ENCODE peak calls at places on chromosomes 7 and 10, in eight cellular contexts. One of them, this sample, is unnamed.

GRCh38 chr7:75971961-75972763 is 22.2 kb downstream of the TMEM120A start:
- ATAC-seq in activated naive CD8-positive, alpha-beta T cell treated with anti-CD3 and anti-CD28 coated beads, Interleukin-2, amount 10 ng/mL, durations not matched to agents 7 days and 5 days: no peak
- ATAC-seq in heart left ventricle: peak; percentile 59
- ATAC-seq in left ventricle myocardium superior: peak; percentile 73
- ATAC-seq in activated T-cell treated with anti-CD3 and anti-CD28 coated beads, Interleukin-2, amount 50 U/mL, for 4 hours: no peak
- ATAC-seq in Right ventricle myocardium superior: peak; percentile 71
- ATAC-seq in CD8-positive, alpha-beta T cell: no peak
- ATAC-seq in GM12878: no peak
- ATAC-seq in this sample: no peak

GRCh38 chr10:76085773-76086570 is 654.5 kb downstream of the LRMDA start:
- ATAC-seq in activated naive CD8-positive, alpha-beta T cell treated with anti-CD3 and anti-CD28 coated beads, Interleukin-2, amount 10 ng/mL, durations not matched to agents 7 days and 5 days: no peak
- ATAC-seq in heart left ventricle: no peak
- ATAC-seq in left ventricle myocardium superior: no peak
- ATAC-seq in activated T-cell treated with anti-CD3 and anti-CD28 coated beads, Interleukin-2, amount 50 U/mL, for 4 hours: no peak
- ATAC-seq in Right ventricle myocardium superior: no peak
- ATAC-seq in CD8-positive, alpha-beta T cell: no peak
- ATAC-seq in GM12878: no peak
- ATAC-seq in this sample: no peak

GRCh38 chr7:132544999-132545398 is 31.3 kb downstream of the PLXNA4 start:
- ATAC-seq in activated naive CD8-positive, alpha-beta T cell treated with anti-CD3 and anti-CD28 coated beads, Interleukin-2, amount 10 ng/mL, durations not matched to agents 7 days and 5 days: no peak
- ATAC-seq in heart left ventricle: no peak
- ATAC-seq in left ventricle myocardium superior: no peak
- ATAC-seq in activated T-cell treated with anti-CD3 and anti-CD28 coated beads, Interleukin-2, amount 50 U/mL, for 4 hours: no peak
- ATAC-seq in Right ventricle myocardium superior: no peak
- ATAC-seq in CD8-positive, alpha-beta T cell: no peak
- ATAC-seq in GM12878: no peak
- ATAC-seq in this sample: no peak

GRCh38 chr10:93954726-93955363 is 38.9 kb upstream of the PLCE1 start:
- ATAC-seq in activated naive CD8-positive, alpha-beta T cell treated with anti-CD3 and anti-CD28 coated beads, Interleukin-2, amount 10 ng/mL, durations not matched to agents 7 days and 5 days: no peak
- ATAC-seq in heart left ventricle: no peak
- ATAC-seq in left ventricle myocardium superior: no peak
- ATAC-seq in activated T-cell treated with anti-CD3 and anti-CD28 coated beads, Interleukin-2, amount 50 U/mL, for 4 hours: no peak
- ATAC-seq in Right ventricle myocardium superior: no peak
- ATAC-seq in CD8-positive, alpha-beta T cell: no peak
- ATAC-seq in GM12878: no peak
- ATAC-seq in this sample: no peak

GRCh38 chr10:78577673-78578072 is 491.1 kb upstream of the ZMIZ1 start:
- ATAC-seq in activated naive CD8-positive, alpha-beta T cell treated with anti-CD3 and anti-CD28 coated beads, Interleukin-2, amount 10 ng/mL, durations not matched to agents 7 days and 5 days: no peak
- ATAC-seq in heart left ventricle: no peak
- ATAC-seq in left ventricle myocardium superior: no peak
- ATAC-seq in activated T-cell treated with anti-CD3 and anti-CD28 coated beads, Interleukin-2, amount 50 U/mL, for 4 hours: no peak
- ATAC-seq in Right ventricle myocardium superior: no peak
- ATAC-seq in CD8-positive, alpha-beta T cell: no peak
- ATAC-seq in GM12878: no peak
- ATAC-seq in this sample: no peak

GRCh38 chr7:18780266-18780665 is 284.7 kb downstream of the HDAC9 start:
- ATAC-seq in activated naive CD8-positive, alpha-beta T cell treated with anti-CD3 and anti-CD28 coated beads, Interleukin-2, amount 10 ng/mL, durations not matched to agents 7 days and 5 days: no peak
- ATAC-seq in heart left ventricle: no peak
- ATAC-seq in left ventricle myocardium superior: no peak
- ATAC-seq in activated T-cell treated with anti-CD3 and anti-CD28 coated beads, Interleukin-2, amount 50 U/mL, for 4 hours: no peak
- ATAC-seq in Right ventricle myocardium superior: no peak
- ATAC-seq in CD8-positive, alpha-beta T cell: no peak
- ATAC-seq in GM12878: no peak
- ATAC-seq in this sample: no peak

GRCh38 chr7:23200331-23200730 is 18.5 kb downstream of the NUP42 start:
- ATAC-seq in activated naive CD8-positive, alpha-beta T cell treated with anti-CD3 and anti-CD28 coated beads, Interleukin-2, amount 10 ng/mL, durations not matched to agents 7 days and 5 days: no peak
- ATAC-seq in heart left ventricle: no peak
- ATAC-seq in left ventricle myocardium superior: peak; percentile 54
- ATAC-seq in activated T-cell treated with anti-CD3 and anti-CD28 coated beads, Interleukin-2, amount 50 U/mL, for 4 hours: no peak
- ATAC-seq in Right ventricle myocardium superior: peak; percentile 27
- ATAC-seq in CD8-positive, alpha-beta T cell: no peak
- ATAC-seq in GM12878: no peak
- ATAC-seq in this sample: no peak

GRCh38 chr7:47543659-47544058 is 38.3 kb downstream of the TNS3 start:
- ATAC-seq in activated naive CD8-positive, alpha-beta T cell treated with anti-CD3 and anti-CD28 coated beads, Interleukin-2, amount 10 ng/mL, durations not matched to agents 7 days and 5 days: no peak
- ATAC-seq in heart left ventricle: no peak
- ATAC-seq in left ventricle myocardium superior: no peak
- ATAC-seq in activated T-cell treated with anti-CD3 and anti-CD28 coated beads, Interleukin-2, amount 50 U/mL, for 4 hours: no peak
- ATAC-seq in Right ventricle myocardium superior: no peak
- ATAC-seq in CD8-positive, alpha-beta T cell: no peak
- ATAC-seq in GM12878: no peak
- ATAC-seq in this sample: peak; percentile 90

GRCh38 chr7:110119883-110120581 is 970.9 kb upstream of the LRRN3 start:
- ATAC-seq in activated naive CD8-positive, alpha-beta T cell treated with anti-CD3 and anti-CD28 coated beads, Interleukin-2, amount 10 ng/mL, durations not matched to agents 7 days and 5 days: no peak
- ATAC-seq in heart left ventricle: no peak
- ATAC-seq in left ventricle myocardium superior: no peak
- ATAC-seq in activated T-cell treated with anti-CD3 and anti-CD28 coated beads, Interleukin-2, amount 50 U/mL, for 4 hours: no peak
- ATAC-seq in Right ventricle myocardium superior: no peak
- ATAC-seq in CD8-positive, alpha-beta T cell: no peak
- ATAC-seq in GM12878: no peak
- ATAC-seq in this sample: no peak

GRCh38 chr7:2030475-2031456 is 202.0 kb downstream of the MAD1L1 start:
- ATAC-seq in activated naive CD8-positive, alpha-beta T cell treated with anti-CD3 and anti-CD28 coated beads, Interleukin-2, amount 10 ng/mL, durations not matched to agents 7 days and 5 days: peak; percentile 89
- ATAC-seq in heart left ventricle: no peak
- ATAC-seq in left ventricle myocardium superior: peak; percentile 11
- ATAC-seq in activated T-cell treated with anti-CD3 and anti-CD28 coated beads, Interleukin-2, amount 50 U/mL, for 4 hours: peak; percentile 65
- ATAC-seq in Right ventricle myocardium superior: no peak
- ATAC-seq in CD8-positive, alpha-beta T cell: peak; percentile 97
- ATAC-seq in GM12878: no peak
- ATAC-seq in this sample: peak; percentile 67

GRCh38 chr10:42690449-42691360 is 52.3 kb upstream of the ZNF33B start:
- ATAC-seq in activated naive CD8-positive, alpha-beta T cell treated with anti-CD3 and anti-CD28 coated beads, Interleukin-2, amount 10 ng/mL, durations not matched to agents 7 days and 5 days: no peak
- ATAC-seq in heart left ventricle: no peak
- ATAC-seq in left ventricle myocardium superior: no peak
- ATAC-seq in activated T-cell treated with anti-CD3 and anti-CD28 coated beads, Interleukin-2, amount 50 U/mL, for 4 hours: peak; percentile 14
- ATAC-seq in Right ventricle myocardium superior: no peak
- ATAC-seq in CD8-positive, alpha-beta T cell: no peak
- ATAC-seq in GM12878: peak; percentile 62
- ATAC-seq in this sample: no peak

GRCh38 chr10:34748357-34748756 is 66.7 kb downstream of the PARD3 start:
- ATAC-seq in activated naive CD8-positive, alpha-beta T cell treated with anti-CD3 and anti-CD28 coated beads, Interleukin-2, amount 10 ng/mL, durations not matched to agents 7 days and 5 days: no peak
- ATAC-seq in heart left ventricle: no peak
- ATAC-seq in left ventricle myocardium superior: no peak
- ATAC-seq in activated T-cell treated with anti-CD3 and anti-CD28 coated beads, Interleukin-2, amount 50 U/mL, for 4 hours: no peak
- ATAC-seq in Right ventricle myocardium superior: no peak
- ATAC-seq in CD8-positive, alpha-beta T cell: no peak
- ATAC-seq in GM12878: no peak
- ATAC-seq in this sample: no peak

GRCh38 chr10:34580214-34580613 is 234.9 kb downstream of the PARD3 start:
- ATAC-seq in activated naive CD8-positive, alpha-beta T cell treated with anti-CD3 and anti-CD28 coated beads, Interleukin-2, amount 10 ng/mL, durations not matched to agents 7 days and 5 days: no peak
- ATAC-seq in heart left ventricle: no peak
- ATAC-seq in left ventricle myocardium superior: no peak
- ATAC-seq in activated T-cell treated with anti-CD3 and anti-CD28 coated beads, Interleukin-2, amount 50 U/mL, for 4 hours: no peak
- ATAC-seq in Right ventricle myocardium superior: no peak
- ATAC-seq in CD8-positive, alpha-beta T cell: no peak
- ATAC-seq in GM12878: no peak
- ATAC-seq in this sample: no peak

GRCh38 chr10:30708234-30708633 is 78.7 kb upstream of the LYZL2 start:
- ATAC-seq in activated naive CD8-positive, alpha-beta T cell treated with anti-CD3 and anti-CD28 coated beads, Interleukin-2, amount 10 ng/mL, durations not matched to agents 7 days and 5 days: no peak
- ATAC-seq in heart left ventricle: no peak
- ATAC-seq in left ventricle myocardium superior: no peak
- ATAC-seq in activated T-cell treated with anti-CD3 and anti-CD28 coated beads, Interleukin-2, amount 50 U/mL, for 4 hours: no peak
- ATAC-seq in Right ventricle myocardium superior: no peak
- ATAC-seq in CD8-positive, alpha-beta T cell: no peak
- ATAC-seq in GM12878: no peak
- ATAC-seq in this sample: no peak

GRCh38 chr7:92678291-92678920 is 88.2 kb upstream of the FAM133B start:
- ATAC-seq in activated naive CD8-positive, alpha-beta T cell treated with anti-CD3 and anti-CD28 coated beads, Interleukin-2, amount 10 ng/mL, durations not matched to agents 7 days and 5 days: no peak
- ATAC-seq in heart left ventricle: no peak
- ATAC-seq in left ventricle myocardium superior: no peak
- ATAC-seq in activated T-cell treated with anti-CD3 and anti-CD28 coated beads, Interleukin-2, amount 50 U/mL, for 4 hours: no peak
- ATAC-seq in Right ventricle myocardium superior: peak; percentile 69
- ATAC-seq in CD8-positive, alpha-beta T cell: no peak
- ATAC-seq in GM12878: no peak
- ATAC-seq in this sample: no peak

GRCh38 chr10:124640538-124641231 is 103.5 kb downstream of the FAM53B start:
- ATAC-seq in activated naive CD8-positive, alpha-beta T cell treated with anti-CD3 and anti-CD28 coated beads, Interleukin-2, amount 10 ng/mL, durations not matched to agents 7 days and 5 days: no peak
- ATAC-seq in heart left ventricle: peak; percentile 7
- ATAC-seq in left ventricle myocardium superior: peak; percentile 4
- ATAC-seq in activated T-cell treated with anti-CD3 and anti-CD28 coated beads, Interleukin-2, amount 50 U/mL, for 4 hours: peak; percentile 35
- ATAC-seq in Right ventricle myocardium superior: peak; percentile 6
- ATAC-seq in CD8-positive, alpha-beta T cell: peak; percentile 38
- ATAC-seq in GM12878: peak; percentile 78
- ATAC-seq in this sample: peak; percentile 78

GRCh38 chr10:95729323-95730055 is 26.5 kb upstream of the ENTPD1 start:
- ATAC-seq in activated naive CD8-positive, alpha-beta T cell treated with anti-CD3 and anti-CD28 coated beads, Interleukin-2, amount 10 ng/mL, durations not matched to agents 7 days and 5 days: no peak
- ATAC-seq in heart left ventricle: peak; percentile 64
- ATAC-seq in left ventricle myocardium superior: peak; percentile 60
- ATAC-seq in activated T-cell treated with anti-CD3 and anti-CD28 coated beads, Interleukin-2, amount 50 U/mL, for 4 hours: no peak
- ATAC-seq in Right ventricle myocardium superior: peak; percentile 51
- ATAC-seq in CD8-positive, alpha-beta T cell: no peak
- ATAC-seq in GM12878: no peak
- ATAC-seq in this sample: no peak

GRCh38 chr7:4703532-4703931 is 21.4 kb downstream of the FOXK1 start:
- ATAC-seq in activated naive CD8-positive, alpha-beta T cell treated with anti-CD3 and anti-CD28 coated beads, Interleukin-2, amount 10 ng/mL, durations not matched to agents 7 days and 5 days: no peak
- ATAC-seq in heart left ventricle: no peak
- ATAC-seq in left ventricle myocardium superior: no peak
- ATAC-seq in activated T-cell treated with anti-CD3 and anti-CD28 coated beads, Interleukin-2, amount 50 U/mL, for 4 hours: no peak
- ATAC-seq in Right ventricle myocardium superior: no peak
- ATAC-seq in CD8-positive, alpha-beta T cell: no peak
- ATAC-seq in GM12878: no peak
- ATAC-seq in this sample: no peak

GRCh38 chr10:91564026-91564425 is 68.8 kb downstream of the PPP1R3C start:
- ATAC-seq in activated naive CD8-positive, alpha-beta T cell treated with anti-CD3 and anti-CD28 coated beads, Interleukin-2, amount 10 ng/mL, durations not matched to agents 7 days and 5 days: no peak
- ATAC-seq in heart left ventricle: peak; percentile 96
- ATAC-seq in left ventricle myocardium superior: peak; percentile 93
- ATAC-seq in activated T-cell treated with anti-CD3 and anti-CD28 coated beads, Interleukin-2, amount 50 U/mL, for 4 hours: no peak
- ATAC-seq in Right ventricle myocardium superior: peak; percentile 86
- ATAC-seq in CD8-positive, alpha-beta T cell: no peak
- ATAC-seq in GM12878: no peak
- ATAC-seq in this sample: no peak

GRCh38 chr7:118054529-118054928 is 129.4 kb upstream of the LSM8 start:
- ATAC-seq in activated naive CD8-positive, alpha-beta T cell treated with anti-CD3 and anti-CD28 coated beads, Interleukin-2, amount 10 ng/mL, durations not matched to agents 7 days and 5 days: no peak
- ATAC-seq in heart left ventricle: no peak
- ATAC-seq in left ventricle myocardium superior: no peak
- ATAC-seq in activated T-cell treated with anti-CD3 and anti-CD28 coated beads, Interleukin-2, amount 50 U/mL, for 4 hours: no peak
- ATAC-seq in Right ventricle myocardium superior: no peak
- ATAC-seq in CD8-positive, alpha-beta T cell: no peak
- ATAC-seq in GM12878: no peak
- ATAC-seq in this sample: no peak

GRCh38 chr10:122344741-122345258 is 29.7 kb upstream of the PLEKHA1 start:
- ATAC-seq in activated naive CD8-positive, alpha-beta T cell treated with anti-CD3 and anti-CD28 coated beads, Interleukin-2, amount 10 ng/mL, durations not matched to agents 7 days and 5 days: no peak
- ATAC-seq in heart left ventricle: peak; percentile 55
- ATAC-seq in left ventricle myocardium superior: peak; percentile 35
- ATAC-seq in activated T-cell treated with anti-CD3 and anti-CD28 coated beads, Interleukin-2, amount 50 U/mL, for 4 hours: no peak
- ATAC-seq in Right ventricle myocardium superior: peak; percentile 16
- ATAC-seq in CD8-positive, alpha-beta T cell: no peak
- ATAC-seq in GM12878: no peak
- ATAC-seq in this sample: no peak

GRCh38 chr10:49263591-49263990 is 35.4 kb upstream of the C10orf71 start:
- ATAC-seq in activated naive CD8-positive, alpha-beta T cell treated with anti-CD3 and anti-CD28 coated beads, Interleukin-2, amount 10 ng/mL, durations not matched to agents 7 days and 5 days: no peak
- ATAC-seq in heart left ventricle: no peak
- ATAC-seq in left ventricle myocardium superior: no peak
- ATAC-seq in activated T-cell treated with anti-CD3 and anti-CD28 coated beads, Interleukin-2, amount 50 U/mL, for 4 hours: no peak
- ATAC-seq in Right ventricle myocardium superior: no peak
- ATAC-seq in CD8-positive, alpha-beta T cell: no peak
- ATAC-seq in GM12878: no peak
- ATAC-seq in this sample: no peak

GRCh38 chr10:20100157-20100556 is 283.9 kb downstream of the PLXDC2 start:
- ATAC-seq in activated naive CD8-positive, alpha-beta T cell treated with anti-CD3 and anti-CD28 coated beads, Interleukin-2, amount 10 ng/mL, durations not matched to agents 7 days and 5 days: no peak
- ATAC-seq in heart left ventricle: peak; percentile 67
- ATAC-seq in left ventricle myocardium superior: peak; percentile 48
- ATAC-seq in activated T-cell treated with anti-CD3 and anti-CD28 coated beads, Interleukin-2, amount 50 U/mL, for 4 hours: no peak
- ATAC-seq in Right ventricle myocardium superior: peak; percentile 58
- ATAC-seq in CD8-positive, alpha-beta T cell: no peak
- ATAC-seq in GM12878: no peak
- ATAC-seq in this sample: no peak

GRCh38 chr10:15817407-15818046 is 42.8 kb downstream of the MINDY3 start:
- ATAC-seq in activated naive CD8-positive, alpha-beta T cell treated with anti-CD3 and anti-CD28 coated beads, Interleukin-2, amount 10 ng/mL, durations not matched to agents 7 days and 5 days: no peak
- ATAC-seq in heart left ventricle: no peak
- ATAC-seq in left ventricle myocardium superior: no peak
- ATAC-seq in activated T-cell treated with anti-CD3 and anti-CD28 coated beads, Interleukin-2, amount 50 U/mL, for 4 hours: no peak
- ATAC-seq in Right ventricle myocardium superior: no peak
- ATAC-seq in CD8-positive, alpha-beta T cell: no peak
- ATAC-seq in GM12878: no peak
- ATAC-seq in this sample: no peak

GRCh38 chr10:3071405-3072198 is 4.3 kb downstream of the PFKP start:
- ATAC-seq in activated naive CD8-positive, alpha-beta T cell treated with anti-CD3 and anti-CD28 coated beads, Interleukin-2, amount 10 ng/mL, durations not matched to agents 7 days and 5 days: no peak
- ATAC-seq in heart left ventricle: no peak
- ATAC-seq in left ventricle myocardium superior: no peak
- ATAC-seq in activated T-cell treated with anti-CD3 and anti-CD28 coated beads, Interleukin-2, amount 50 U/mL, for 4 hours: peak; percentile 53
- ATAC-seq in Right ventricle myocardium superior: no peak
- ATAC-seq in CD8-positive, alpha-beta T cell: no peak
- ATAC-seq in GM12878: no peak
- ATAC-seq in this sample: no peak

GRCh38 chr7:20439786-20440185 is 109.1 kb downstream of the ITGB8 start:
- ATAC-seq in activated naive CD8-positive, alpha-beta T cell treated with anti-CD3 and anti-CD28 coated beads, Interleukin-2, amount 10 ng/mL, durations not matched to agents 7 days and 5 days: no peak
- ATAC-seq in heart left ventricle: no peak
- ATAC-seq in left ventricle myocardium superior: no peak
- ATAC-seq in activated T-cell treated with anti-CD3 and anti-CD28 coated beads, Interleukin-2, amount 50 U/mL, for 4 hours: no peak
- ATAC-seq in Right ventricle myocardium superior: no peak
- ATAC-seq in CD8-positive, alpha-beta T cell: no peak
- ATAC-seq in GM12878: no peak
- ATAC-seq in this sample: no peak

GRCh38 chr10:124565565-124566221 is 104.1 kb downstream of the LHPP start:
- ATAC-seq in activated naive CD8-positive, alpha-beta T cell treated with anti-CD3 and anti-CD28 coated beads, Interleukin-2, amount 10 ng/mL, durations not matched to agents 7 days and 5 days: no peak
- ATAC-seq in heart left ventricle: peak; percentile 57
- ATAC-seq in left ventricle myocardium superior: peak; percentile 65
- ATAC-seq in activated T-cell treated with anti-CD3 and anti-CD28 coated beads, Interleukin-2, amount 50 U/mL, for 4 hours: no peak
- ATAC-seq in Right ventricle myocardium superior: peak; percentile 65
- ATAC-seq in CD8-positive, alpha-beta T cell: no peak
- ATAC-seq in GM12878: no peak
- ATAC-seq in this sample: peak; percentile 52

GRCh38 chr10:117547301-117548153 is 5.0 kb downstream of the EMX2 start:
- ATAC-seq in activated naive CD8-positive, alpha-beta T cell treated with anti-CD3 and anti-CD28 coated beads, Interleukin-2, amount 10 ng/mL, durations not matched to agents 7 days and 5 days: no peak
- ATAC-seq in heart left ventricle: no peak
- ATAC-seq in left ventricle myocardium superior: no peak
- ATAC-seq in activated T-cell treated with anti-CD3 and anti-CD28 coated beads, Interleukin-2, amount 50 U/mL, for 4 hours: no peak
- ATAC-seq in Right ventricle myocardium superior: no peak
- ATAC-seq in CD8-positive, alpha-beta T cell: no peak
- ATAC-seq in GM12878: peak; percentile 55
- ATAC-seq in this sample: no peak

GRCh38 chr7:1228535-1229333 is 3.9 kb upstream of the UNCX start:
- ATAC-seq in activated naive CD8-positive, alpha-beta T cell treated with anti-CD3 and anti-CD28 coated beads, Interleukin-2, amount 10 ng/mL, durations not matched to agents 7 days and 5 days: no peak
- ATAC-seq in heart left ventricle: no peak
- ATAC-seq in left ventricle myocardium superior: no peak
- ATAC-seq in activated T-cell treated with anti-CD3 and anti-CD28 coated beads, Interleukin-2, amount 50 U/mL, for 4 hours: no peak
- ATAC-seq in Right ventricle myocardium superior: no peak
- ATAC-seq in CD8-positive, alpha-beta T cell: no peak
- ATAC-seq in GM12878: no peak
- ATAC-seq in this sample: no peak

GRCh38 chr10:12111528-12111927 is 17.9 kb upstream of the SEC61A2 start:
- ATAC-seq in activated naive CD8-positive, alpha-beta T cell treated with anti-CD3 and anti-CD28 coated beads, Interleukin-2, amount 10 ng/mL, durations not matched to agents 7 days and 5 days: no peak
- ATAC-seq in heart left ventricle: no peak
- ATAC-seq in left ventricle myocardium superior: no peak
- ATAC-seq in activated T-cell treated with anti-CD3 and anti-CD28 coated beads, Interleukin-2, amount 50 U/mL, for 4 hours: no peak
- ATAC-seq in Right ventricle myocardium superior: no peak
- ATAC-seq in CD8-positive, alpha-beta T cell: no peak
- ATAC-seq in GM12878: no peak
- ATAC-seq in this sample: no peak

GRCh38 chr7:47763063-47763974 is 181.4 kb upstream of the TNS3 start:
- ATAC-seq in activated naive CD8-positive, alpha-beta T cell treated with anti-CD3 and anti-CD28 coated beads, Interleukin-2, amount 10 ng/mL, durations not matched to agents 7 days and 5 days: no peak
- ATAC-seq in heart left ventricle: peak; percentile 41
- ATAC-seq in left ventricle myocardium superior: no peak
- ATAC-seq in activated T-cell treated with anti-CD3 and anti-CD28 coated beads, Interleukin-2, amount 50 U/mL, for 4 hours: no peak
- ATAC-seq in Right ventricle myocardium superior: no peak
- ATAC-seq in CD8-positive, alpha-beta T cell: no peak
- ATAC-seq in GM12878: no peak
- ATAC-seq in this sample: peak; percentile 81

GRCh38 chr10:122333037-122333436 is 41.5 kb upstream of the PLEKHA1 start:
- ATAC-seq in activated naive CD8-positive, alpha-beta T cell treated with anti-CD3 and anti-CD28 coated beads, Interleukin-2, amount 10 ng/mL, durations not matched to agents 7 days and 5 days: no peak
- ATAC-seq in heart left ventricle: no peak
- ATAC-seq in left ventricle myocardium superior: no peak
- ATAC-seq in activated T-cell treated with anti-CD3 and anti-CD28 coated beads, Interleukin-2, amount 50 U/mL, for 4 hours: peak; percentile 66
- ATAC-seq in Right ventricle myocardium superior: no peak
- ATAC-seq in CD8-positive, alpha-beta T cell: no peak
- ATAC-seq in GM12878: peak; percentile 48
- ATAC-seq in this sample: peak; percentile 70

GRCh38 chr10:51857326-51857725 is 157.9 kb upstream of the CSTF2T start:
- ATAC-seq in activated naive CD8-positive, alpha-beta T cell treated with anti-CD3 and anti-CD28 coated beads, Interleukin-2, amount 10 ng/mL, durations not matched to agents 7 days and 5 days: no peak
- ATAC-seq in heart left ventricle: no peak
- ATAC-seq in left ventricle myocardium superior: no peak
- ATAC-seq in activated T-cell treated with anti-CD3 and anti-CD28 coated beads, Interleukin-2, amount 50 U/mL, for 4 hours: no peak
- ATAC-seq in Right ventricle myocardium superior: no peak
- ATAC-seq in CD8-positive, alpha-beta T cell: no peak
- ATAC-seq in GM12878: no peak
- ATAC-seq in this sample: no peak

GRCh38 chr10:5895804-5896203 is 5.8 kb downstream of the FBH1 start:
- ATAC-seq in activated naive CD8-positive, alpha-beta T cell treated with anti-CD3 and anti-CD28 coated beads, Interleukin-2, amount 10 ng/mL, durations not matched to agents 7 days and 5 days: no peak
- ATAC-seq in heart left ventricle: no peak
- ATAC-seq in left ventricle myocardium superior: no peak
- ATAC-seq in activated T-cell treated with anti-CD3 and anti-CD28 coated beads, Interleukin-2, amount 50 U/mL, for 4 hours: peak; percentile 58
- ATAC-seq in Right ventricle myocardium superior: no peak
- ATAC-seq in CD8-positive, alpha-beta T cell: no peak
- ATAC-seq in GM12878: peak; percentile 75
- ATAC-seq in this sample: peak; percentile 56

This sample was measured in stimulated activated memory B cell treated with anti-CD40 and anti-IgM and Interleukin-4, amounts not matched to agents 10 μg/mL and 1 μg/mL and 100 μg/mL, for 72 hours.